ENCODE peak calls at places on chromosomes 16 and 17, in ten cellular contexts. F is prostate gland; E is Peyer's patch; W is CD8-positive, alpha-beta T cell; Q is mammary epithelial cell; K is uterus; R is MM.1S; G is ascending aorta; T is SK-N-SH; U is hepatocyte. C is an unnamed sample.

GRCh38 chr16:69561901-69562300 is 3.9 kb upstream of the NFAT5 start:
- DNase-seq in G (no peak), R (no peak), Q (no peak), K (no peak), E (no peak), F (no peak), W (no peak), T (no peak), U (peak), C (no peak)

GRCh38 chr17:68511254-68511670 is 968 bp upstream of the PRKAR1A start:
- DNase-seq in K (peak), Q (no peak), E (no peak), T (no peak), G (peak), F (peak), R (no peak), U (no peak), W (no peak), C (no peak)

GRCh38 chr17:62941358-62941991 is 24.6 kb upstream of the TANC2 start:
- DNase-seq in E (no peak), G (no peak), W (no peak), U (no peak), T (no peak), F (no peak), R (no peak), Q (no peak), K (no peak), C (no peak)

GRCh38 chr17:79930786-79931516 is 91.7 kb upstream of the CBX4 start:
- DNase-seq in Q (no peak), E (no peak), G (no peak), K (no peak), R (no peak), U (no peak), F (no peak), T (no peak), W (no peak), C (no peak)

GRCh38 chr17:78252701-78253635 is 21.5 kb downstream of the TMEM235 start:
- DNase-seq in R (peak), T (no peak), G (no peak), Q (no peak), W (no peak), F (no peak), E (no peak), K (no peak), U (no peak), C (no peak)

GRCh38 chr16:31568577-31569359 is 41.1 kb downstream of the AHSP start:
- DNase-seq in F (peak), U (no peak), Q (no peak), G (no peak), W (no peak), K (peak), T (peak), E (no peak), R (no peak), C (no peak)

GRCh38 chr17:51770031-51770759 is 388.3 kb downstream of the CA10 start:
- DNase-seq in E (no peak), Q (no peak), U (no peak), K (no peak), G (no peak), T (no peak), F (no peak), R (no peak), W (no peak), C (no peak)

GRCh38 chr16:71364306-71364705 is 5.8 kb downstream of the CALB2 start:
- DNase-seq in T (no peak), W (no peak), G (no peak), Q (no peak), U (no peak), R (no peak), K (no peak), E (no peak), F (no peak), C (no peak)

GRCh38 chr16:87318158-87318644 is 1.0 kb upstream of the C16orf95 start:
- DNase-seq in W (no peak), F (no peak), E (peak), K (no peak), T (no peak), Q (no peak), R (peak), G (no peak), U (peak), C (no peak)

GRCh38 chr16:68244903-68245853 is at the start of gene PLA2G15:
- DNase-seq in K (peak), T (peak), F (peak), U (peak), G (peak), Q (peak), E (peak), R (peak), W (peak), C (peak)

GRCh38 chr17:14015286-14015685 is 54.0 kb upstream of the COX10 start:
- DNase-seq in U (no peak), E (no peak), R (no peak), T (no peak), W (no peak), F (no peak), K (no peak), G (no peak), Q (no peak), C (no peak)

GRCh38 chr17:17109896-17110295 is 67.6 kb downstream of the MPRIP start:
- DNase-seq in T (no peak), G (no peak), E (peak), F (no peak), W (peak), Q (peak), K (no peak), U (no peak), R (no peak), C (no peak)

GRCh38 chr17:7025240-7025639 is 2.4 kb downstream of the BCL6B start:
- DNase-seq in E (no peak), K (no peak), T (no peak), F (no peak), R (no peak), Q (no peak), G (no peak), W (no peak), U (no peak), C (no peak)

GRCh38 chr17:81801327-81801726 is 2.6 kb upstream of the GCGR start:
- DNase-seq in W (no peak), K (no peak), F (no peak), R (no peak), E (no peak), G (no peak), Q (no peak), T (no peak), U (no peak), C (no peak)

GRCh38 chr16:66608241-66609138 is 4.0 kb downstream of the CMTM3 start:
- DNase-seq in T (peak), W (peak), U (peak), R (peak), Q (peak), G (peak), K (peak), E (peak), F (peak), C (peak)

GRCh38 chr17:72338847-72339790 is 218.3 kb downstream of the SOX9 start:
- DNase-seq in Q (peak), K (no peak), R (no peak), G (no peak), T (peak), E (no peak), W (no peak), F (no peak), U (peak), C (no peak)

GRCh38 chr17:73834684-73835343 is 190.6 kb upstream of the SDK2 start:
- DNase-seq in K (no peak), F (no peak), U (no peak), Q (no peak), E (no peak), T (no peak), G (no peak), R (no peak), W (no peak), C (no peak)

GRCh38 chr16:72111653-72112451 is 18.2 kb downstream of the DHX38 start:
- DNase-seq in U (peak), G (no peak), F (no peak), E (no peak), Q (no peak), W (no peak), K (no peak), T (no peak), R (no peak), C (no peak)

GRCh38 chr16:88344411-88345030 is 38.2 kb upstream of the ZNF469 start:
- DNase-seq in E (no peak), F (no peak), W (no peak), Q (no peak), T (no peak), R (no peak), G (no peak), K (no peak), U (no peak), C (no peak)

GRCh38 chr16:83878838-83879237 is 20.1 kb upstream of the MLYCD start:
- DNase-seq in Q (peak), F (peak), R (no peak), K (no peak), T (peak), E (no peak), U (peak), G (no peak), W (no peak), C (no peak)

GRCh38 chr16:88691924-88692560 is 5.7 kb upstream of the SNAI3 start:
- DNase-seq in G (no peak), W (no peak), F (no peak), U (no peak), R (no peak), K (no peak), Q (no peak), T (no peak), E (no peak), C (no peak)

GRCh38 chr17:910503-911194 is 68.9 kb downstream of the NXN start:
- DNase-seq in F (no peak), R (no peak), U (no peak), K (no peak), W (no peak), E (no peak), T (no peak), G (no peak), Q (no peak), C (no peak)

GRCh38 chr16:48489376-48489775 is 104.2 kb upstream of the SIAH1 start:
- DNase-seq in G (no peak), F (no peak), W (no peak), R (no peak), T (no peak), Q (no peak), K (no peak), U (no peak), E (no peak), C (no peak)

GRCh38 chr17:18143044-18143936 is 34.7 kb downstream of the MYO15A start:
- DNase-seq in E (no peak), R (no peak), F (no peak), Q (no peak), T (no peak), G (no peak), W (no peak), U (no peak), K (no peak), C (no peak)

GRCh38 chr17:1829189-1829578 is 518 bp downstream of the SMYD4 start:
- DNase-seq in F (no peak), Q (peak), U (peak), E (no peak), G (no peak), T (no peak), W (no peak), R (peak), K (peak), C (no peak)

GRCh38 chr16:48501516-48502377 is 108.2 kb downstream of the N4BP1 start:
- DNase-seq in U (no peak), W (no peak), E (no peak), Q (no peak), K (no peak), F (no peak), R (no peak), T (no peak), G (no peak), C (no peak)

GRCh38 chr17:17149520-17150449 is 56.3 kb downstream of the PLD6 start:
- DNase-seq in Q (no peak), U (no peak), R (no peak), T (no peak), F (no peak), W (no peak), E (no peak), G (no peak), K (no peak), C (no peak)

GRCh38 chr16:28820016-28820415 is 2.8 kb upstream of the ATXN2L start:
- DNase-seq in K (no peak), U (peak), W (no peak), F (no peak), Q (no peak), R (no peak), E (no peak), G (no peak), T (no peak), C (no peak)

GRCh38 chr17:33575046-33575445 is 282.0 kb upstream of the ASIC2 start:
- DNase-seq in W (no peak), R (no peak), G (no peak), T (no peak), Q (no peak), F (no peak), U (no peak), K (no peak), E (no peak), C (no peak)

GRCh38 chr16:12062343-12063003 is 85.9 kb downstream of the SNX29 start:
- DNase-seq in W (no peak), E (no peak), Q (peak), U (no peak), R (no peak), T (no peak), K (peak), G (peak), F (no peak), C (peak)

GRCh38 chr17:38572665-38573365 is 32.9 kb downstream of the SRCIN1 start:
- DNase-seq in K (no peak), F (no peak), G (no peak), Q (no peak), W (no peak), T (peak), E (no peak), R (peak), U (peak), C (no peak)

GRCh38 chr17:19867654-19868395 is at the start of gene ULK2:
- DNase-seq in R (peak), K (peak), T (peak), W (peak), G (peak), U (peak), Q (peak), E (peak), F (peak), C (no peak)

GRCh38 chr17:40951011-40951622 is 13.7 kb upstream of the KRT23 start:
- DNase-seq in G (no peak), E (no peak), W (no peak), R (no peak), T (no peak), U (no peak), K (no peak), Q (peak), F (no peak), C (no peak)

DNA sequence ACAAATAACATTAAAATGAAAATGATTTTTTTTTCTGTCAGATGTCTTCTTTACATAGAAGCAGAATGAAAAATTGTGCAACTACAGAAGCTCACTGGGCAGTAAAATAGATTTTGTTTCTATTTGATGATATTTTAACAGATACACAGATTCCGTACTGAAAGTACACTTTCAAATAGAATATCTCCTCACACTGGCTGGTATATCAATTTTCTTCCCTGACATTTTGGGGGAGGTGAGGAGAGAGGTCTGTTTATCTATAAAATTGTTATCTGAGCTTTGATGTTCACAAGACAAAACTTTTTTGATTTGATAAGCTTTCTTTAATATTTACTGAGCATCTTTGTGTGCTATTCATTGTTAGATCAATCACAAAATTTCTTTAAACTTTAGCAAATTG is 124.3 kb upstream of the NACA2 start:
- DNase-seq in Q (no peak), K (no peak), E (no peak), G (no peak), T (no peak), F (no peak), W (no peak), R (no peak), U (no peak), C (no peak)
- H3K4me3 ChIP-seq in Q (no peak), K (no peak), E (no peak), G (no peak), T (no peak), F (no peak), W (no peak), R (no peak), U (no peak), C (no peak)

DNA sequence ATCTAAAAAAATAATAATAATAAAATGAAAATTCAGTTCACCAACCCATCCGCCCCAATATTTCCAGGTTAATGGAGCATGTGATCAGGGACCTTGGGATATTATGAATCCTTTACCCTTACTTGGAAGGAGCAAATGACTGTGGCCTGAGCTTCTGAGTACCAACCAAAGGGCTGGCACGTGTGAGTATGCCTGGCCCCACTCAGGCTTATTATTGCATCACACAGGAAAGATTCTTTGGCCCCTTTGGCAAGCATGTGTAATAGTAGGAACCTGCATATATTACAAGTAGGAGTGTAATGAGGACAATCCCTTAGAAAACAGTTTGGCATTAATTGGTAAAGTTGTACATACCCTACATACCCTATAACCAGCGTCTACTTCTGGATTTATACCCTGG is 7.2 kb upstream of the C17orf78 start:
- DNase-seq in R (no peak), F (no peak), G (no peak), E (no peak), K (no peak), T (no peak), U (no peak), Q (peak), W (no peak), C (no peak)
- H3K27ac ChIP-seq in R (no peak), F (no peak), G (no peak), E (no peak), K (no peak), T (no peak), U (no peak), Q (no peak), W (no peak), C (no peak)

GRCh38 chr17:50584749-50585148 is 24.2 kb downstream of the CACNA1G start:
- DNase-seq in W (no peak), U (no peak), T (no peak), Q (peak), R (no peak), G (no peak), F (no peak), K (no peak), E (no peak), C (no peak)
- TF ChIP-seq CTCF in W (no peak), U (no peak), T (no peak), Q (no peak), R (no peak), G (no peak), F (no peak), K (no peak), E (no peak), C (no peak)

GRCh38 chr16:4371481-4372314 is at the start of gene VASN:
- DNase-seq in K (peak), F (peak), U (peak), R (no peak), E (peak), T (peak), W (peak), Q (peak), G (peak), C (peak)

GRCh38 chr16:4370151-4370550 is 1.5 kb upstream of the VASN start:
- DNase-seq in F (no peak), T (no peak), K (no peak), W (no peak), U (no peak), G (no peak), E (no peak), Q (no peak), R (no peak), C (no peak)

GRCh38 chr16:4369006-4369766 is 2.5 kb upstream of the VASN start:
- DNase-seq in Q (peak), E (no peak), R (no peak), F (peak), T (peak), U (no peak), K (no peak), W (no peak), G (peak), C (no peak)

GRCh38 chr16:4372315-4372577 is 598 bp downstream of the VASN start:
- DNase-seq in K (no peak), Q (no peak), E (no peak), W (no peak), U (no peak), R (no peak), T (no peak), G (no peak), F (no peak), C (no peak)

DNA sequence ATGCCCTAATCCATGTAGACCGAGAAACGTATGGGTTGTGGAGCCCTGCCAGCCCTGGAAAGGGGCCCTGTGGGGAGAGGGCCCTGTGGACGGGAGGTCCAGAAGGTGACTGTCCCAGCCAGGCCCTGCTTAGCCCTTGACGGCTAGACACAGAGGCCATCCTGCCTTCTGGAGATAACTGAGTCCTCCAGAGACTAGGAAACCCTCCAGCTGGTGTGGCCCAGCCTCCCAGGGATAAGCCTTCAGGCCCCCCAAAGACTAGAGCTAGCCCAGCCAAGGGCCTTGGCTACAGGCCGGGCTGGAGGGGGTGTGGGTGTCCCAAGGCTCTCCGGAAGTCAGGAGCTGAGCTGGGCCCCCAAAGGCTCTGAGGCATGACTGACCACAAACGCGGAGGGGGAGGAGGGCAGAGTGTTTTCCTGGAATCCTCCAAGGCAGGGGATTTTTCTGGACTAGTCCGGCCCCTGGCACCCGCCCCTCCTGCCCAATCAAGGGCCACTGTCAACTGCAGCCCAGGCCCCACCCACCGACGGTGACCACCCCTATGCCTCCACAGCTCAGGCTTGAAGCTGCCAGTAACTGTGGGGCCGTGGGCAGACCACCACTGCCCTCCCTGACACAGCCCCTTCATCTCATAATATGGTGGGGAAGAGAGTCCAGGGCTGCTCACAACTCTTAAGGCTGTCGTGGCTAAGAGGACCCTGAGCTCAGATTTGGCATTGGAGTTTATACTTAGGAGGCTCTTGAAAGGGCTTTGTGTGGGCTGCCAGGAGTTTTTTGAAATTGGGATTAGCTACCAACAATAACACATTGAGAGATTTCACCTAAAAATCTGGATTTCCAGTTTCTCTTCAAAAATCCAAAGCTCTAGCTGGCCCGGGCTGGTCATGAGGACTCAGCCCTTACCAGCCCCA is 823 bp upstream of the VASN start:
- DNase-seq in Q (no peak), R (no peak), G (peak), U (peak), T (no peak), K (peak), E (no peak), W (no peak), F (no peak), C (peak)
- H3K4me3 ChIP-seq in Q (no peak), R (no peak), G (peak), U (no peak), T (peak), K (no peak), E (no peak), W (no peak), F (peak), C (peak)